ENCODE peak calls at places on chromosomes 6 and 20, in four cellular contexts. S is psoas muscle, L is adrenal gland, N is esophagus squamous epithelium. K is an unnamed sample.
A peak's percentile ranks its signal among the peaks of the same experiment; 100 is the strongest.

GRCh38 chr6:109318328-109318876 is 63.9 kb downstream of the CD164 start:
- DNase-seq in S (no peak), L (no peak), N (no peak), K (no peak)

GRCh38 chr20:54742193-54742592 is 266.8 kb downstream of the DOK5 start:
- DNase-seq in S (no peak), L (no peak), N (no peak), K (no peak)

GRCh38 chr20:9359561-9360308 is 154.7 kb upstream of the LAMP5 start:
- DNase-seq in S (peak; percentile 26), L (peak; percentile 29), N (no peak), K (peak; percentile 50)

GRCh38 chr6:15658345-15658744 is 4.5 kb downstream of the DTNBP1 start:
- DNase-seq in S (no peak), L (no peak), N (no peak), K (no peak)

GRCh38 chr6:149046822-149047246 is 270.7 kb upstream of the TAB2 start:
- DNase-seq in S (no peak), L (no peak), N (no peak), K (no peak)

GRCh38 chr6:133368664-133369063 is 127.5 kb downstream of the EYA4 start:
- DNase-seq in S (peak; percentile 38), L (no peak), N (no peak), K (no peak)

GRCh38 chr6:123016431-123017110 is 20.5 kb downstream of the CLVS2 start:
- DNase-seq in S (no peak), L (no peak), N (no peak), K (no peak)

GRCh38 chr20:41098703-41099250 is 38.6 kb upstream of the PLCG1 start:
- DNase-seq in S (no peak), L (no peak), N (no peak), K (no peak)

GRCh38 chr6:113813207-113813606 is 43.9 kb upstream of the MARCKS start:
- DNase-seq in S (no peak), L (no peak), N (no peak), K (peak; percentile 78)

GRCh38 chr6:24495516-24495847 is 713 bp downstream of the ALDH5A1 start:
- DNase-seq in S (peak; percentile 63), L (peak; percentile 41), N (no peak), K (peak; percentile 78)

GRCh38 chr20:51400051-51400926 is 142.2 kb downstream of the NFATC2 start:
- DNase-seq in S (no peak), L (no peak), N (peak; percentile 8), K (no peak)

GRCh38 chr6:163490826-163491577 is 76.5 kb downstream of the QKI start:
- DNase-seq in S (peak; percentile 60), L (peak; percentile 59), N (no peak), K (peak; percentile 71)

GRCh38 chr6:151452750-151453427 is 963 bp upstream of the RMND1 start:
- DNase-seq in S (peak; percentile 35), L (peak; percentile 46), N (no peak), K (peak; percentile 33)

GRCh38 chr6:27871919-27872633 is 40.1 kb downstream of the OR2B2 start:
- DNase-seq in S (peak; percentile 34), L (peak; percentile 85), N (peak; percentile 56), K (peak; percentile 98)

GRCh38 chr6:23137596-23137995 is 568.2 kb downstream of the HDGFL1 start:
- DNase-seq in S (no peak), L (no peak), N (no peak), K (peak; percentile 29)

GRCh38 chr6:1715336-1715735 is 105.6 kb downstream of the FOXC1 start:
- DNase-seq in S (no peak), L (no peak), N (no peak), K (no peak)

GRCh38 chr20:23659989-23660837 is 22.5 kb upstream of the CST3 start:
- DNase-seq in S (no peak), L (no peak), N (no peak), K (no peak)

GRCh38 chr6:53496797-53497196 is 48.1 kb downstream of the GCLC start:
- DNase-seq in S (no peak), L (no peak), N (no peak), K (no peak)

GRCh38 chr20:61704661-61705060 is 361.0 kb downstream of the TAF4 start:
- DNase-seq in S (no peak), L (no peak), N (no peak), K (no peak)

GRCh38 chr6:156850356-156850755 is 73.2 kb downstream of the ARID1B start:
- DNase-seq in S (no peak), L (no peak), N (no peak), K (no peak)

GRCh38 chr6:30013296-30013922 is 47.7 kb upstream of the POLR1H start:
- DNase-seq in S (no peak), L (no peak), N (no peak), K (peak; percentile 21)

GRCh38 chr20:61815176-61815575 is 250.5 kb downstream of the TAF4 start:
- DNase-seq in S (no peak), L (no peak), N (no peak), K (no peak)

GRCh38 chr6:31728767-31729514 is at the start of gene DDAH2:
- DNase-seq in S (no peak), L (peak; percentile 47), N (no peak), K (no peak)

GRCh38 chr20:20409326-20409725 is 41.4 kb downstream of the INSM1 start:
- DNase-seq in S (no peak), L (no peak), N (no peak), K (no peak)

GRCh38 chr20:41392871-41393704 is 26.5 kb upstream of the EMILIN3 start:
- DNase-seq in S (peak; percentile 42), L (peak; percentile 36), N (no peak), K (peak; percentile 53)

GRCh38 chr6:140281236-140281635 is 906.8 kb upstream of the CITED2 start:
- DNase-seq in S (no peak), L (no peak), N (no peak), K (no peak)

GRCh38 chr6:139251377-139252017 is 40.3 kb downstream of the TXLNB start:
- DNase-seq in S (no peak), L (no peak), N (no peak), K (peak; percentile 33)

GRCh38 chr6:79280756-79281155 is 46.3 kb upstream of the HMGN3 start:
- DNase-seq in S (no peak), L (no peak), N (no peak), K (no peak)

DNA sequence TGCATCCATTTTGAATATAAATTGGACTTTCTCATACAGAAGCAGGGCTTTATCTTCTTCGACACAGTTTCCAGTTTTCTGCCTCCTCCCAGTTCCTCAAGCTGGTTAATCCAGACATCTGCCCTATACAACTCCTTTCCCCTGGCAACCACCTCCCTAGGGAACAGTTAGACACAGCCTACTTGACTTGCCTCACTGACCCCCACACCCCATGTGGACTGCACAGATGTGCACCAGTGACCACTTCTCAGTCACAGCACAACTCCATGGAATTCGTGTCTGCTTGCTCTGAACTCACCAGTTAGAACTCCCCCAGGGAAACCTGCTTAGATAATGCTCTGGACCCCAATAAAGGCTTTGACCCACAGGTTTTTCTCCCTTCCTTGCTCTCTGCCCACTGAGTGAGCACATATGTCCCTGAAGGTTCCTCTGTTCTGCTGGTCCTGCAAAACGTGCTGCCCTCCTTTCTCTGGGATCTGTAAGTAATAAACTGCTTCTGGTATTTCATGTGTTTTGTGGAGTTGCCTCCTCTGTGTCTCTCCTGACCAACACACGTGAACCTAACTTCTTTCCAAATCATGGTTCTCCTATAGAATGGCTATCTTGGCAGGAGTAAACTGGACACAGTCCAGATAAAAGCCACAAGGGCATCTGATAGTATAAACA is 351.2 kb downstream of the CD83 start:
- DNase-seq in S (no peak), L (no peak), N (no peak), K (no peak)
- H3K36me3 ChIP-seq in S (no peaks in the 10 kb centered on the region), L (no peaks in the 10 kb centered on the region), N (no peaks in the 10 kb centered on the region), K (no peaks in the 10 kb centered on the region)

GRCh38 chr20:38149880-38150594 is 15.0 kb downstream of the TGM2 start:
- DNase-seq in S (no peak), L (no peak), N (no peak), K (no peak)

GRCh38 chr20:38147751-38148150 is 17.3 kb downstream of the TGM2 start:
- DNase-seq in S (no peak), L (no peak), N (no peak), K (no peak)

GRCh38 chr20:38146628-38147027 is 18.4 kb downstream of the TGM2 start:
- DNase-seq in S (no peak), L (no peak), N (no peak), K (no peak)

GRCh38 chr20:38147166-38147565 is 17.9 kb downstream of the TGM2 start:
- DNase-seq in S (no peak), L (no peak), N (no peak), K (no peak)

DNA sequence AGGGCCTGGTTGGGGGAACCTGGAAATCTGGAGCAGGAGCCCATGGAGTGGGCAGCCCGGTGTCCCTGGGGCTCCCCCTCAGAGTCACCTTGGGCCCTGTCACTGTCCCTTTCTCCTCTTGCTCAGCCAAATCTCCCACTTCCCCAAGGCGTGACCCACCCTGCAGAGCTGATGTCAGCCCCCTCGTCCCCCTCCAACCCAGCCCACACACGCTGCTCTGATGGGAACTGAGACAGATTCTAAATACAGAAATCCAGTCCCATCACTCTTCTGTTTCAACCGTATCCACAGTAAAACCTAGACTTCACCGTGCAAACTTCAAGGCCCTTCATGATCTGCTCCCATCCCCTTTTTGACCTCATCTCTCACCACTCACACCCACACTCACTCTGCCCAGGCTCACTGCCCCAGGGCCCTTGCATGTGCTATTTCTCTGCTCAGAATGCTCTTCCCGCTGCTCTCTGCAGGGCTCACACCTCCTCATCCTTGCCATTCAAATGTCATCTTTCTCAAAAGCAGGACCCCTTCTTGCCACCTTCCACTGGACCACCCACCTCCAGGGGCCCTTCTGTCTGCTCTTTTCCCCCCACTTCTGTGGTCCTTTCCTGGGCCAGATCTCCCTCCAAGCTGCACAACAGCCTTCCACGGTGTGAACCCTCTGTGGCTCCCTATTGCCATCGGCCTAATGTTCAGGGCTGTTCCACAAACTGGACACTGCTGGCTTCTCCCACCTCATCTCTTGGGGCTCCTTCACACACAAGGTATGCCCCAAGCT is 16.6 kb downstream of the TGM2 start:
- DNase-seq in S (no peak), L (no peak), N (no peak), K (no peak)
- H3K4me1 ChIP-seq in S (peaks cover 25% of the 10 kb centered on the region), L (peaks cover 27% of the 10 kb centered on the region), N (peaks cover 33% of the 10 kb centered on the region), K (peaks cover 9% of the 10 kb centered on the region)

GRCh38 chr6:46186583-46186982 is 15.8 kb upstream of the ENPP5 start:
- DNase-seq in S (no peak), L (no peak), N (no peak), K (no peak)
- H3K27me3 ChIP-seq in S (no peaks in the 10 kb centered on the region), L (no peaks in the 10 kb centered on the region), N (no peaks in the 10 kb centered on the region), K (peaks cover 7% of the 10 kb centered on the region)

GRCh38 chr20:13809855-13810254 is 25.0 kb downstream of the NDUFAF5 start:
- DNase-seq in S (no peak), L (no peak), N (no peak), K (no peak)

GRCh38 chr20:13809373-13809772 is 24.5 kb downstream of the NDUFAF5 start:
- DNase-seq in S (no peak), L (no peak), N (no peak), K (no peak)

GRCh38 chr20:13813910-13814309 is 29.1 kb downstream of the NDUFAF5 start:
- DNase-seq in S (no peak), L (no peak), N (no peak), K (no peak)

GRCh38 chr20:13814672-13815071 is 29.8 kb downstream of the NDUFAF5 start:
- DNase-seq in S (no peak), L (no peak), N (no peak), K (no peak)

GRCh38 chr20:13810446-13810845 is 25.6 kb downstream of the NDUFAF5 start:
- DNase-seq in S (no peak), L (no peak), N (no peak), K (no peak)
- H3K36me3 ChIP-seq in S (peaks cover 100% of the 10 kb centered on the region), L (peaks cover 70% of the 10 kb centered on the region), N (peaks cover 13% of the 10 kb centered on the region), K (peaks cover 51% of the 10 kb centered on the region)

GRCh38 chr20:539848-540247 is 3.7 kb downstream of the CSNK2A1 start:
- DNase-seq in S (no peak), L (no peak), N (no peak), K (no peak)
- H3K4me1 ChIP-seq in S (peaks cover 62% of the 10 kb centered on the region), L (peaks cover 35% of the 10 kb centered on the region), N (peaks cover 45% of the 10 kb centered on the region), K (peaks cover 16% of the 10 kb centered on the region)

GRCh38 chr20:46312075-46312944 is 4.0 kb upstream of the CDH22 start:
- DNase-seq in S (no peak), L (no peak), N (no peak), K (peak; percentile 77)
- H3K27me3 ChIP-seq in S (peaks cover 19% of the 10 kb centered on the region), L (peaks cover 55% of the 10 kb centered on the region), N (peaks cover 6% of the 10 kb centered on the region), K (peaks cover 66% of the 10 kb centered on the region)

K was measured in cardiac muscle cell.